ENCODE peak calls at places on chromosomes 12 and 14, in six cellular contexts. N, S, D, A, L and X are unnamed samples.

GRCh38 chr14:103108749-103109207 is 14.3 kb downstream of the EXOC3L4 start:
- DNase-seq in N (peak; percentile 38), S (no peak), D (peak; percentile 73), A (no peak), L (no peak), X (no peak)

GRCh38 chr14:37081220-37081619 is 91.2 kb downstream of the SLC25A21 start:
- DNase-seq in N (peak; percentile 64), S (no peak), D (no peak), A (no peak), L (no peak), X (no peak)

GRCh38 chr12:102873077-102873476 is 44.0 kb downstream of the PAH start:
- DNase-seq in N (no peak), S (no peak), D (no peak), A (no peak), L (no peak), X (no peak)

GRCh38 chr14:45252356-45253069 is 489 bp downstream of the MIS18BP1 start:
- DNase-seq in N (peak; percentile 21), S (no peak), D (no peak), A (no peak), L (no peak), X (no peak)

GRCh38 chr12:122975790-122976647 is 975 bp downstream of the OGFOD2 start:
- DNase-seq in N (peak; percentile 12), S (no peak), D (no peak), A (no peak), L (no peak), X (no peak)

GRCh38 chr14:77097006-77097688 is 911 bp upstream of the CIPC start:
- DNase-seq in N (peak; percentile 24), S (no peak), D (no peak), A (no peak), L (no peak), X (no peak)

GRCh38 chr14:96888158-96888557 is 91.0 kb downstream of the VRK1 start:
- DNase-seq in N (no peak), S (no peak), D (no peak), A (no peak), L (no peak), X (no peak)

GRCh38 chr12:130162267-130162666 is at the start of gene FZD10:
- DNase-seq in N (peak; percentile 3), S (no peak), D (peak; percentile 38), A (no peak), L (no peak), X (no peak)

GRCh38 chr12:32208355-32208754 is 101.7 kb downstream of the BICD1 start:
- DNase-seq in N (no peak), S (no peak), D (no peak), A (no peak), L (no peak), X (no peak)

DNA sequence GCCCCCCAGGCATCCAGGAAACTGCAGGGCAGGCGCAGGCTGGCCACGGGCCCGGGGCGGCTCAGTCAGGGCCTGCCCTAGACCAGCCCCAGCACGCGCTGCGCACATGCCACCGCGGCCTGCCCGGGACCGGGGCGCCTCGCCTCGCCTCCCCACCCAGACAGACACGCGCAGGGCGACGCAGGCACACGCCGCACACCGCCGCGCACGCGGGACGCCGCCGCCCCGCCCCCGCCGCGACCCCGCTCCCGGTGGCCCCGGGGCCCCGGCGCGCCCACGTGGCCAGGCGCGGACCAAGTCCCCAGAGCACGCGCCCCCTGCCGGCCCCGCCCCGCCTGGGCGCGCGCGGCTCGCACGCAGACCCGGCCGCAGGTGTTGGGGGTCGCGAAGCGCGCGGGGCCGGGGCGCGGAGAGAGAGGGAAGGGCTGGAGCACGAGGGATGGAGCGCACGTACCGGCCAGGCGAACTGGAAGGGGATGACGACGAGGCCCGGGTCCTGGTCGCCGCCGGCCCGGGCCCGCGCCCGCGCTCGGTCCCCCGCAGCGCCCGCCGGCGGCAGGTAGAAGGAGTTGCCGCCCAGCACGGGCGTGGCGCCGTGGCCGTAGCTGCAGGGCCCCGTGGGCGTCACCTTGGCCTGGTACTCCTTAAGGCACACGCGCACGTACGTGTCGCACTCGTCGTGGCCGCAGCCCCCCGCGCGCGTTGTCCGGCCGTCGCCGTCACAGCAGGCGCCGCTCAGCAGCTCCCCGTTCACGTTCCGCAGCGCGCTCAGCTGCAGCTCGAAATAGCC is 1.1 kb downstream of the JAG2 start:
- DNase-seq in N (no peak), S (no peak), D (no peak), A (no peak), L (no peak), X (no peak)
- H3K4me3 ChIP-seq in N (no peak overlapping the region), S (no peak overlapping the region), D (no peak overlapping the region), A (no peak overlapping the region), L (no peak overlapping the region), X (peak overlapping the region; percentile 32)

DNA sequence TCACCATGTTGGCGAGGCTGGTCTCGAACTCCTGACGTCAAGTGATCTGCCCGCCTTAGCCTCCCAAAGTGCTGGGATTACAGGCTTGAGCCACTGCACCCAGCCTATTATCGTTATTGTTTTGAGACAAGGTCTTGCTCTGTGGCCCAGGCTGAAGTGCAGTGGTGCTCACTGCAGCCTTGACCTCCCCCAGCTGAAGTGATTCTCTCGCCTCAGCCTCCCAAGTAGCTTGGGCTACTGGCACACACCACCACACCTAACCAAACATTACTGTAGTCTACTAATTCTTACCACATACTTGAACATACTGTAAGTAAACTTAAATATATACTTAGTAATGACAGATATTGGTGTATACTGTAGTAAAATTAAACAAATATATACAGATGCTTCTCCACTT is 4.5 kb upstream of the CDCA4 start:
- DNase-seq in N (no peak), S (no peak), D (no peak), A (no peak), L (no peak), X (no peak)
- H3K4me3 ChIP-seq in N (no peak overlapping the region), S (no peak overlapping the region), D (no peak overlapping the region), A (no peak overlapping the region), L (no peak overlapping the region), X (no peak overlapping the region)

GRCh38 chr12:15194947-15195346 is 26.3 kb downstream of the RERG start:
- DNase-seq in N (no peak), S (no peak), D (no peak), A (no peak), L (no peak), X (no peak)

GRCh38 chr12:15196678-15197267 is 24.4 kb downstream of the RERG start:
- DNase-seq in N (no peak), S (no peak), D (no peak), A (no peak), L (no peak), X (no peak)

GRCh38 chr12:15193927-15194326 is 27.3 kb downstream of the RERG start:
- DNase-seq in N (peak; percentile 28), S (no peak), D (peak; percentile 81), A (no peak), L (no peak), X (no peak)

GRCh38 chr12:15192721-15193120 is 28.5 kb downstream of the RERG start:
- DNase-seq in N (no peak), S (no peak), D (no peak), A (no peak), L (no peak), X (no peak)

DNA sequence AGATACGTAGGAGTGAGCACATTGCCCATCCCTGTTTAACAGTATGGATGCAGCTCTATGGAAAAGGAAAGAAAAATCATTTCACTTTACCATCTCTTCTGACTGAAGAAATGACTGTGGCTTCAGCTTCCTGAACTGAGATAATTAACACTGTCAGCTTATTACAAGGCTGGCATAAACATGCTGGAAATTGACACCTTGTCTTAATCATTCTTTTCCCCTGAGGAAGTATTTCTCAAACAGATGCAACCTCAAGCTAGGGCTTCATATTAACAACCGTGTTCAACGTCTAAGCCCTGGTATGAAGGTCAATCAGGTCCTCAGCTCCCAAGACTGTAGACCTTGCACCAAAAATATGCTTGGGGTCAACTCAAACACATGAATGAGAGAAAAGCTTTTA is 25.0 kb downstream of the RERG start:
- DNase-seq in N (no peak), S (no peak), D (no peak), A (no peak), L (no peak), X (no peak)
- H3K4me3 ChIP-seq in N (no peak overlapping the region), S (no peak overlapping the region), D (no peak overlapping the region), A (no peak overlapping the region), L (no peak overlapping the region), X (no peak overlapping the region)

GRCh38 chr14:40122978-40123648 is 690.9 kb upstream of the FBXO33 start:
- DNase-seq in N (peak; percentile 65), S (no peak), D (no peak), A (no peak), L (no peak), X (no peak)
- H3K4me3 ChIP-seq in N (no peak overlapping the region), S (no peak overlapping the region), D (no peak overlapping the region), A (no peak overlapping the region), L (no peak overlapping the region), X (no peak overlapping the region)